ENCODE peak calls at places on chromosomes 7 and 10, in five cellular contexts. One of them, this sample, is unnamed.

GRCh38 chr10:19570143-19570542 is 246.1 kb upstream of the PLXDC2 start:
- DNase-seq in thyroid gland: no peak
- DNase-seq in GM23248: no peak
- DNase-seq in testis: no peak
- DNase-seq in lung: no peak
- DNase-seq in this sample: no peak

GRCh38 chr7:26655761-26656160 is 208.6 kb downstream of the SKAP2 start:
- DNase-seq in GM23248: no peak
- DNase-seq in thyroid gland: no peak
- DNase-seq in testis: no peak
- DNase-seq in lung: no peak
- DNase-seq in this sample: no peak

GRCh38 chr10:11210211-11210922 is 192.7 kb downstream of the CELF2 start:
- DNase-seq in thyroid gland: peak
- DNase-seq in GM23248: peak
- DNase-seq in lung: no peak
- DNase-seq in testis: no peak
- DNase-seq in this sample: no peak

GRCh38 chr10:77253037-77253436 is 384.6 kb downstream of the KCNMA1 start:
- DNase-seq in GM23248: no peak
- DNase-seq in lung: no peak
- DNase-seq in testis: no peak
- DNase-seq in thyroid gland: no peak
- DNase-seq in this sample: no peak

GRCh38 chr7:116340201-116340847 is 130.0 kb downstream of the TES start:
- DNase-seq in GM23248: no peak
- DNase-seq in testis: no peak
- DNase-seq in thyroid gland: no peak
- DNase-seq in lung: no peak
- DNase-seq in this sample: no peak

GRCh38 chr10:48907730-48908129 is 31.9 kb downstream of the LRRC18 start:
- DNase-seq in GM23248: no peak
- DNase-seq in thyroid gland: no peak
- DNase-seq in lung: no peak
- DNase-seq in testis: no peak
- DNase-seq in this sample: no peak

GRCh38 chr10:865257-865656 is 66.2 kb downstream of the LARP4B start:
- DNase-seq in thyroid gland: no peak
- DNase-seq in lung: no peak
- DNase-seq in GM23248: no peak
- DNase-seq in testis: no peak
- DNase-seq in this sample: no peak

GRCh38 chr7:136685506-136685905 is 182.9 kb upstream of the CHRM2 start:
- DNase-seq in thyroid gland: no peak
- DNase-seq in lung: no peak
- DNase-seq in testis: no peak
- DNase-seq in GM23248: peak
- DNase-seq in this sample: no peak

GRCh38 chr10:20887706-20888535 is 9.2 kb downstream of the NEBL start:
- DNase-seq in testis: no peak
- DNase-seq in lung: no peak
- DNase-seq in GM23248: no peak
- DNase-seq in thyroid gland: no peak
- DNase-seq in this sample: no peak

GRCh38 chr10:132389631-132390454 is 7.2 kb upstream of the PWWP2B start:
- DNase-seq in testis: no peak
- DNase-seq in lung: no peak
- DNase-seq in GM23248: peak
- DNase-seq in thyroid gland: no peak
- DNase-seq in this sample: peak

GRCh38 chr7:43495572-43495971 is 87.3 kb upstream of the STK17A start:
- DNase-seq in GM23248: no peak
- DNase-seq in thyroid gland: no peak
- DNase-seq in testis: no peak
- DNase-seq in lung: no peak
- DNase-seq in this sample: no peak

GRCh38 chr7:94529516-94529915 is 19.9 kb downstream of the CASD1 start:
- DNase-seq in thyroid gland: no peak
- DNase-seq in lung: no peak
- DNase-seq in GM23248: peak
- DNase-seq in testis: no peak
- DNase-seq in this sample: no peak

GRCh38 chr10:45593938-45594275 is 78.7 kb downstream of the ZFAND4 start:
- DNase-seq in GM23248: peak
- DNase-seq in lung: no peak
- DNase-seq in thyroid gland: no peak
- DNase-seq in testis: no peak
- DNase-seq in this sample: no peak

GRCh38 chr10:102157224-102157623 is 5.0 kb downstream of the NOLC1 start:
- DNase-seq in testis: no peak
- DNase-seq in lung: no peak
- DNase-seq in GM23248: no peak
- DNase-seq in thyroid gland: no peak
- DNase-seq in this sample: no peak

GRCh38 chr7:34752929-34753328 is 94.9 kb downstream of the NPSR1 start:
- DNase-seq in GM23248: no peak
- DNase-seq in testis: no peak
- DNase-seq in lung: no peak
- DNase-seq in thyroid gland: no peak
- DNase-seq in this sample: no peak

GRCh38 chr7:99473315-99473596 is 566 bp downstream of the ZNF789 start:
- DNase-seq in thyroid gland: no peak
- DNase-seq in testis: peak
- DNase-seq in lung: no peak
- DNase-seq in GM23248: peak
- DNase-seq in this sample: peak

GRCh38 chr7:140375323-140375722 is 23.0 kb downstream of the SLC37A3 start:
- DNase-seq in lung: no peak
- DNase-seq in GM23248: no peak
- DNase-seq in testis: no peak
- DNase-seq in thyroid gland: no peak
- DNase-seq in this sample: no peak

GRCh38 chr7:158308001-158308400 is 279.6 kb downstream of the PTPRN2 start:
- DNase-seq in testis: no peak
- DNase-seq in thyroid gland: no peak
- DNase-seq in lung: no peak
- DNase-seq in GM23248: no peak
- DNase-seq in this sample: no peak

GRCh38 chr10:132192076-132192975 is 5.6 kb downstream of the DPYSL4 start:
- DNase-seq in lung: no peak
- DNase-seq in GM23248: no peak
- DNase-seq in thyroid gland: no peak
- DNase-seq in testis: no peak
- DNase-seq in this sample: no peak

GRCh38 chr10:86646532-86646931 is 7.8 kb upstream of the OPN4 start:
- DNase-seq in GM23248: no peak
- DNase-seq in testis: peak
- DNase-seq in lung: no peak
- DNase-seq in thyroid gland: no peak
- DNase-seq in this sample: no peak

GRCh38 chr10:76049581-76050290 is 618.3 kb downstream of the LRMDA start:
- DNase-seq in testis: no peak
- DNase-seq in GM23248: peak
- DNase-seq in thyroid gland: no peak
- DNase-seq in lung: no peak
- DNase-seq in this sample: no peak

GRCh38 chr10:94292448-94293118 is 70.2 kb downstream of the NOC3L start:
- DNase-seq in lung: no peak
- DNase-seq in GM23248: peak
- DNase-seq in thyroid gland: no peak
- DNase-seq in testis: peak
- DNase-seq in this sample: peak

GRCh38 chr10:72875250-72876055 is 18.1 kb upstream of the OIT3 start:
- DNase-seq in thyroid gland: no peak
- DNase-seq in GM23248: peak
- DNase-seq in testis: no peak
- DNase-seq in lung: no peak
- DNase-seq in this sample: no peak

GRCh38 chr7:131581241-131582157 is 25.1 kb upstream of the PODXL start:
- DNase-seq in GM23248: peak
- DNase-seq in thyroid gland: peak
- DNase-seq in testis: no peak
- DNase-seq in lung: peak
- DNase-seq in this sample: peak

GRCh38 chr7:101093907-101094306 is 8.6 kb downstream of the TRIM56 start:
- DNase-seq in GM23248: peak
- DNase-seq in lung: no peak
- DNase-seq in thyroid gland: no peak
- DNase-seq in testis: no peak
- DNase-seq in this sample: no peak

GRCh38 chr7:15921576-15921975 is 235.1 kb upstream of the MEOX2 start:
- DNase-seq in thyroid gland: no peak
- DNase-seq in testis: no peak
- DNase-seq in lung: no peak
- DNase-seq in GM23248: peak
- DNase-seq in this sample: no peak

GRCh38 chr10:129079705-129080104 is 387.3 kb upstream of the MGMT start:
- DNase-seq in thyroid gland: no peak
- DNase-seq in lung: peak
- DNase-seq in testis: no peak
- DNase-seq in GM23248: no peak
- DNase-seq in this sample: no peak

GRCh38 chr10:48946891-48947500 is 7.4 kb upstream of the LRRC18 start:
- DNase-seq in lung: no peak
- DNase-seq in GM23248: no peak
- DNase-seq in thyroid gland: no peak
- DNase-seq in testis: no peak
- DNase-seq in this sample: no peak

GRCh38 chr7:127798023-127798422 is 146.0 kb downstream of the SND1 start:
- DNase-seq in testis: peak
- DNase-seq in thyroid gland: no peak
- DNase-seq in lung: peak
- DNase-seq in GM23248: peak
- DNase-seq in this sample: peak

GRCh38 chr10:21556527-21556926 is 22.5 kb downstream of the MLLT10 start:
- DNase-seq in GM23248: no peak
- DNase-seq in thyroid gland: no peak
- DNase-seq in lung: no peak
- DNase-seq in testis: no peak
- DNase-seq in this sample: no peak

GRCh38 chr7:141575164-141575563 is 24.0 kb downstream of the AGK start:
- DNase-seq in thyroid gland: no peak
- DNase-seq in lung: no peak
- DNase-seq in GM23248: no peak
- DNase-seq in testis: no peak
- DNase-seq in this sample: no peak

GRCh38 chr7:141571059-141571458 is 19.8 kb downstream of the AGK start:
- DNase-seq in testis: no peak
- DNase-seq in lung: no peak
- DNase-seq in GM23248: no peak
- DNase-seq in thyroid gland: no peak
- DNase-seq in this sample: no peak

GRCh38 chr7:141575654-141576448 is 24.6 kb downstream of the AGK start:
- DNase-seq in testis: no peak
- DNase-seq in thyroid gland: no peak
- DNase-seq in GM23248: peak
- DNase-seq in lung: no peak
- DNase-seq in this sample: no peak

GRCh38 chr7:141572175-141572574 is 21.0 kb downstream of the AGK start:
- DNase-seq in testis: no peak
- DNase-seq in thyroid gland: no peak
- DNase-seq in GM23248: no peak
- DNase-seq in lung: no peak
- DNase-seq in this sample: no peak

DNA sequence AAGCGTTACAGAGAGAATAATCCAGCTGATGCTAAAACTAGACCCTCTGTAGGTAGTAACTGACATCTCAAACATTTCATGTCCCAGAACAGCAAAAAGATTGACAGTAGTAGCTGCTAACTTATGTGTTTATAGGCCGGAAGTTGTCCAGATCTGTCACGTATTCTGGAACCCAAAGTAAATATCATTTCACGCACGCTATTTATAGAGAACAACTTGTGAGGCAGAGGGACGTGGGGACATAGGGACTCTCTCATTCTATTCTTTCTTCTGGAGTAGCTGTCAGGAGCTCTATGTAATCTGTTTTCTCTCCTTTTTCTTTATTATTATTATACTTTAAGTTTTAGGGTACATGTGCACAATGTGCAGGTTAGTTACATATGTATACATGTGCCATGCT is 22.3 kb downstream of the AGK start:
- DNase-seq in lung: no peak
- DNase-seq in GM23248: no peak
- DNase-seq in testis: no peak
- DNase-seq in thyroid gland: no peak
- DNase-seq in this sample: no peak
- H3K27ac ChIP-seq in lung: no peak
- H3K27ac ChIP-seq in GM23248: no peak
- H3K27ac ChIP-seq in testis: no peak
- H3K27ac ChIP-seq in thyroid gland: no peak
- H3K27ac ChIP-seq in this sample: no peak

GRCh38 chr10:29618341-29619171 is 16.2 kb downstream of the SVIL start:
- DNase-seq in testis: no peak
- DNase-seq in GM23248: peak
- DNase-seq in thyroid gland: peak
- DNase-seq in lung: peak
- DNase-seq in this sample: peak
- H3K27ac ChIP-seq in testis: peak
- H3K27ac ChIP-seq in GM23248: no peak
- H3K27ac ChIP-seq in thyroid gland: peak
- H3K27ac ChIP-seq in lung: peak
- H3K27ac ChIP-seq in this sample: peak

DNA sequence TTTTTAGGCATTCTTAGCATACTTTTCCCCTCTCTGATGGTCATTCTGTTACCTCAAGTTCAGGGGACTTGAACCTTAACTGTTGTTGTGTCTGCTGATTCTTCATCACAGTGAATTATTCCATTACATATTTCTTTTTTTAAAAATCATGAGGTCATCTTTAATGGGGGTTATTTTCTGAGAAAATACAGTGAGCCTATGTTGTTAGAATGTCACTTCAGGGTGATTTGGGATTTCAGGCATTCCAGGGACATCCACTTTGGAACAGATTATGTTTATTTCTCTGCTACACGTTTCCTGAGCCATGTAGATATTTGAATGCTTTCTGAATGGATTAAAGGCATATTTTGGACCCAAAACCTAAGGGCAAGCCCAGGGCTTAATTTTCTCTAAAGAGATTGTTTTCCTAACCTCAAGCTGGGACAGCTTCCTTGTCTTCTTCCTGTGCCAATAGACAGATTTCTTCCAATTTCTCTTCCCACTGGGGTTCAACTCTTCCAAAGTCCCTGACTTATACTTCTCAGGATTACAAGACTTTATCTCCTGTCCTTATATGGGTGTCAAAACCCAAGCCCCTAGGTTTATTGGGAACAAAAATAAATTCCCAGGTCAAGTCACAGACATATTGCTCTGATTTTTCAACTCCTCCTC is 271.7 kb downstream of the ARHGAP12 start:
- DNase-seq in lung: no peak
- DNase-seq in GM23248: no peak
- DNase-seq in testis: no peak
- DNase-seq in thyroid gland: no peak
- DNase-seq in this sample: no peak
- H3K27ac ChIP-seq in lung: no peak
- H3K27ac ChIP-seq in GM23248: no peak
- H3K27ac ChIP-seq in testis: no peak
- H3K27ac ChIP-seq in thyroid gland: no peak
- H3K27ac ChIP-seq in this sample: no peak

GRCh38 chr7:1388936-1389335 is 70.3 kb downstream of the MICALL2 start:
- DNase-seq in lung: no peak
- DNase-seq in thyroid gland: no peak
- DNase-seq in GM23248: no peak
- DNase-seq in testis: no peak
- DNase-seq in this sample: no peak
- H3K27ac ChIP-seq in lung: no peak
- H3K27ac ChIP-seq in thyroid gland: no peak
- H3K27ac ChIP-seq in GM23248: no peak
- H3K27ac ChIP-seq in testis: no peak
- H3K27ac ChIP-seq in this sample: no peak

This sample was measured in body of pancreas.